ENCODE peak calls at places on chromosomes 2 and 18, in ten cellular contexts. T is uterus; L is IMR-90; I is adipocyte; Z is MM.1S; E is Peyer's patch; C is breast epithelium; P is mammary epithelial cell; G is CD8-positive, alpha-beta memory T cell; D is CD4-positive, CD25-positive, alpha-beta regulatory T cell. U is an unnamed sample. For H3K4me1 and H3K27me3, the result is how much of the 10 kb centered on the place peaks cover.

GRCh38 chr2:36670881-36671595 is 25.5 kb upstream of the VIT start:
- DNase-seq in T (no peak), L (peak), I (no peak), Z (no peak), E (no peak), C (no peak), P (no peak), G (no peak), D (no peak), U (no peak)

GRCh38 chr2:112031473-112031872 is 23.6 kb upstream of the TMEM87B start:
- DNase-seq in T (no peak), L (no peak), I (peak), Z (peak), E (no peak), C (no peak), P (no peak), G (no peak), D (no peak), U (no peak)

GRCh38 chr2:41759880-41760279 is 287.9 kb upstream of the PKDCC start:
- DNase-seq in T (no peak), L (no peak), I (no peak), Z (no peak), E (no peak), C (no peak), P (no peak), G (no peak), D (no peak), U (no peak)

GRCh38 chr18:79943608-79944125 is 7.8 kb downstream of the SLC66A2 start:
- DNase-seq in T (no peak), L (no peak), I (no peak), Z (no peak), E (peak), C (peak), P (no peak), G (no peak), D (no peak), U (peak)

GRCh38 chr2:118148133-118148532 is 59.9 kb downstream of the INSIG2 start:
- DNase-seq in T (no peak), L (no peak), I (no peak), Z (no peak), E (no peak), C (no peak), P (no peak), G (no peak), D (no peak), U (no peak)

GRCh38 chr2:56812432-56812831 is 628.6 kb downstream of the CCDC85A start:
- DNase-seq in T (no peak), L (no peak), I (peak), Z (no peak), E (no peak), C (no peak), P (peak), G (no peak), D (no peak), U (no peak)

GRCh38 chr2:112254466-112255240 is at the start of gene ZC3H8:
- DNase-seq in T (peak), L (peak), I (peak), Z (peak), E (peak), C (peak), P (peak), G (peak), D (peak), U (peak)

GRCh38 chr2:215542690-215543089 is 106.8 kb upstream of the FN1 start:
- DNase-seq in T (no peak), L (no peak), I (peak), Z (no peak), E (no peak), C (no peak), P (no peak), G (no peak), D (no peak), U (no peak)

GRCh38 chr2:201926071-201926470 is 107.6 kb upstream of the FZD7 start:
- DNase-seq in T (no peak), L (no peak), I (peak), Z (no peak), E (no peak), C (no peak), P (no peak), G (no peak), D (no peak), U (no peak)

GRCh38 chr2:159200498-159200897 is 86.0 kb downstream of the WDSUB1 start:
- DNase-seq in T (peak), L (peak), I (peak), Z (no peak), E (no peak), C (no peak), P (no peak), G (no peak), D (no peak), U (no peak)

GRCh38 chr2:59693176-59693959 is 860.1 kb downstream of the BCL11A start:
- DNase-seq in T (no peak), L (no peak), I (no peak), Z (no peak), E (no peak), C (no peak), P (no peak), G (no peak), D (no peak), U (no peak)

GRCh38 chr2:37770797-37771196 is 99.4 kb upstream of the CDC42EP3 start:
- DNase-seq in T (no peak), L (peak), I (no peak), Z (no peak), E (no peak), C (no peak), P (no peak), G (no peak), D (no peak), U (no peak)

GRCh38 chr2:187581125-187581896 is 27.1 kb upstream of the TFPI start:
- DNase-seq in T (no peak), L (peak), I (peak), Z (peak), E (no peak), C (no peak), P (peak), G (no peak), D (peak), U (no peak)

GRCh38 chr2:9735335-9735734 is 104.5 kb upstream of the YWHAQ start:
- DNase-seq in T (no peak), L (no peak), I (no peak), Z (no peak), E (no peak), C (no peak), P (peak), G (no peak), D (no peak), U (no peak)

GRCh38 chr2:143321994-143322393 is 192.8 kb downstream of the ARHGAP15 start:
- DNase-seq in T (no peak), L (no peak), I (no peak), Z (no peak), E (no peak), C (no peak), P (peak), G (no peak), D (no peak), U (no peak)

GRCh38 chr18:9787126-9787525 is 79.0 kb downstream of the RAB31 start:
- DNase-seq in T (no peak), L (peak), I (no peak), Z (no peak), E (no peak), C (no peak), P (peak), G (no peak), D (no peak), U (no peak)

GRCh38 chr2:20543579-20543887 is 96.7 kb downstream of the RHOB start:
- DNase-seq in T (no peak), L (peak), I (no peak), Z (no peak), E (no peak), C (no peak), P (no peak), G (no peak), D (no peak), U (no peak)

GRCh38 chr2:86031606-86032005 is 74.1 kb downstream of the POLR1A start:
- DNase-seq in T (no peak), L (no peak), I (no peak), Z (no peak), E (no peak), C (no peak), P (no peak), G (no peak), D (no peak), U (no peak)

GRCh38 chr18:8747440-8747937 is 42.1 kb downstream of the MTCL1 start:
- DNase-seq in T (no peak), L (peak), I (peak), Z (no peak), E (no peak), C (no peak), P (no peak), G (no peak), D (no peak), U (no peak)

GRCh38 chr18:49591271-49591670 is 29.4 kb downstream of the LIPG start:
- DNase-seq in T (no peak), L (no peak), I (no peak), Z (no peak), E (no peak), C (no peak), P (no peak), G (no peak), D (no peak), U (no peak)

GRCh38 chr18:22674300-22674699 is 256.6 kb upstream of the CTAGE1 start:
- DNase-seq in T (no peak), L (peak), I (peak), Z (no peak), E (no peak), C (no peak), P (peak), G (no peak), D (no peak), U (no peak)

GRCh38 chr2:42872736-42873135 is 80.4 kb upstream of the HAAO start:
- DNase-seq in T (peak), L (no peak), I (peak), Z (no peak), E (no peak), C (no peak), P (no peak), G (no peak), D (no peak), U (no peak)

GRCh38 chr2:48890732-48891131 is 135.2 kb upstream of the LHCGR start:
- DNase-seq in T (no peak), L (no peak), I (no peak), Z (no peak), E (no peak), C (no peak), P (no peak), G (no peak), D (no peak), U (no peak)

GRCh38 chr2:150449856-150450255 is 37.6 kb downstream of the RND3 start:
- DNase-seq in T (no peak), L (no peak), I (no peak), Z (no peak), E (no peak), C (no peak), P (peak), G (no peak), D (no peak), U (no peak)

GRCh38 chr2:233960203-233960602 is 43.0 kb downstream of the TRPM8 start:
- DNase-seq in T (no peak), L (no peak), I (no peak), Z (no peak), E (no peak), C (no peak), P (no peak), G (no peak), D (no peak), U (no peak)

GRCh38 chr2:66095820-66096219 is 339.1 kb upstream of the MEIS1 start:
- DNase-seq in T (no peak), L (no peak), I (no peak), Z (no peak), E (no peak), C (no peak), P (no peak), G (no peak), D (no peak), U (no peak)

GRCh38 chr2:128373346-128374000 is 54.8 kb upstream of the HS6ST1 start:
- DNase-seq in T (peak), L (no peak), I (no peak), Z (no peak), E (peak), C (peak), P (peak), G (no peak), D (no peak), U (no peak)

GRCh38 chr2:128374001-128374710 is 55.5 kb upstream of the HS6ST1 start:
- DNase-seq in T (peak), L (peak), I (peak), Z (no peak), E (peak), C (peak), P (peak), G (no peak), D (no peak), U (peak)

GRCh38 chr2:128371248-128371630 is 52.6 kb upstream of the HS6ST1 start:
- DNase-seq in T (no peak), L (no peak), I (no peak), Z (no peak), E (no peak), C (no peak), P (no peak), G (no peak), D (no peak), U (no peak)

GRCh38 chr2:128371648-128372345 is 53.1 kb upstream of the HS6ST1 start:
- DNase-seq in T (no peak), L (no peak), I (no peak), Z (peak), E (peak), C (no peak), P (no peak), G (no peak), D (no peak), U (no peak)

GRCh38 chr2:128372621-128373341 is 54.1 kb upstream of the HS6ST1 start:
- DNase-seq in T (no peak), L (no peak), I (no peak), Z (no peak), E (peak), C (peak), P (no peak), G (peak), D (no peak), U (no peak)
- H3K4me1 ChIP-seq in T (under half), L (under half), I (under half), Z (under half), E (under half), C (under half), P (half or more), G (under half), D (under half), U (under half)

DNA sequence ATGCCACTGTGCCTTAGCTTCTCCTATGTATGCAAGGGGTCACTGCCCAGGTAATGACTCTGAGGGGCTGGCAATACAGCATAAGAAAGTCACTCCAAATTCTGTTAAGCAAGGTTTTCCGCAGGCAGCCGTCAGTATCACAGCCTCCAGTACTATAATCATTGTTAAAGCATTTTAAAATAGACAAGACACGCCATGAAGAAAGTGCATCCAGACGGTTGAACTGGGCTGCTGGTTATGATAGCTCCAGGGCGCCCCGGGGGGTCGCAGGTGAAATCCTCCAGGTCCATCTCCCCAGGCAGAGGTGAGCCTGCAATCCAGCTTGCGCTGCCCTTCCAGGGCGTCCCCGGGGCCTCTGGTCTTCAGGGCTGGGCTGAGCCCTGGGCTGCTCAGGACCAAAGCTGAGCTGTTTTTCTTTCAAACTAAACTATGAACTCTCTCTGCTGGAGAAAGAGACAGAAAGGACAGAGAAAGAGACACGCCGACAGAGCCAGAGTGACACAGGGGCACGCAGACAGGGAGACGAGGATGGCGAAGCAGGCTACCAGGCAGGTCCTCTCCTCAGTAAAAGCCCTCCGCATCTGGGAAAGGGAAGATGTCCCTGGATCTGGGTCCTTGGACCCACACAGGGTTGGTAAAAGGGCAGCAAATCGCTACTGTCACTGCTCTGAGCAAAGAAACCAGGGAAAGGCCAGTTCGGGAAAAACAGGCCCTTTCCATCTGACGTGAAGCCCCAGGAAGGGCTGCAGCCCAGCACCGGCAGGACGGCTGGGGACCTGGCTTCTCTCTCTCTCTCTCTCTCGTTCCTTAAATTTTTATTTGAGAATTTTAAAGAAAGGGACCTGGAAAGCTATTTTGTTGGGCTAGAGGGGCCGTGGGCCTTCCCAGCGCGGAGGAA is 2.1 kb upstream of the TWIST2 start:
- DNase-seq in T (no peak), L (no peak), I (peak), Z (no peak), E (no peak), C (no peak), P (no peak), G (no peak), D (no peak), U (no peak)
- H3K27me3 ChIP-seq in T (under half), L (under half), I (under half), Z (under half), E (under half), C (under half), P (under half), G (under half), D (under half), U (half or more)

GRCh38 chr2:160428425-160428763 is 65.2 kb downstream of the RBMS1 start:
- DNase-seq in T (no peak), L (no peak), I (no peak), Z (no peak), E (no peak), C (no peak), P (no peak), G (no peak), D (no peak), U (no peak)
- H3K4me3 ChIP-seq in T (peak), L (no peak), I (peak), Z (peak), E (no peak), C (no peak), P (no peak), G (peak), D (peak), U (peak)

DNA sequence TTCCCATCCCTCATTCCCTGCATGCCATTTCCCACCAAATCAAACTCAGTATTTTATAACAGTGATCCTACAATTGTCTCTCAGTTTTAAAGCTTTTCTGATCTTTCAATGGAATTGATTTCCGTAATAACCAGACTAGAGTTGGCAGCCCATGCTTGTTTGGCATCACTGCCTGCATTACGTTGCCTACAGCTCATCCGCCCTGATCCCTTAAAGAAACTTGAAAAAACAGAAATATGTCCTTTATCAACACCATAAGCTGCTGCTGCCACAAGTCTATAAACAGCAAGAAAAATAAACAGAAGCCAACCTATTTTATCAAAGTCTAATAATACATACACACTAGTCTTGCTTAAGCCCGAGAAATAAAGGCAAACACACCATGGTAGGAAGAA is 331.0 kb downstream of the METTL4 start:
- DNase-seq in T (no peak), L (peak), I (peak), Z (no peak), E (no peak), C (no peak), P (no peak), G (no peak), D (no peak), U (no peak)
- H3K4me1 ChIP-seq in T (under half), L (under half), I (under half), Z (under half), E (under half), C (under half), P (under half), G (under half), D (under half), U (under half)

GRCh38 chr2:8455236-8456148 is 226.4 kb upstream of the ID2 start:
- DNase-seq in T (no peak), L (no peak), I (no peak), Z (no peak), E (no peak), C (no peak), P (no peak), G (no peak), D (no peak), U (no peak)
- H3K27me3 ChIP-seq in T (under half), L (under half), I (under half), Z (under half), E (under half), C (under half), P (under half), G (under half), D (under half), U (under half)

GRCh38 chr2:53535234-53535867 is 232.3 kb upstream of the CHAC2 start:
- DNase-seq in T (no peak), L (no peak), I (no peak), Z (no peak), E (no peak), C (no peak), P (no peak), G (no peak), D (no peak), U (no peak)
- H3K4me3 ChIP-seq in T (no peak), L (no peak), I (no peak), Z (no peak), E (no peak), C (no peak), P (no peak), G (no peak), D (no peak), U (no peak)

GRCh38 chr2:182064024-182064880 is 78.6 kb downstream of the PPP1R1C start:
- DNase-seq in T (peak), L (peak), I (peak), Z (no peak), E (no peak), C (no peak), P (no peak), G (no peak), D (no peak), U (no peak)

GRCh38 chr2:182068811-182069210 is 83.2 kb downstream of the PPP1R1C start:
- DNase-seq in T (no peak), L (no peak), I (no peak), Z (no peak), E (no peak), C (no peak), P (no peak), G (no peak), D (no peak), U (no peak)

GRCh38 chr2:182066439-182067061 is 80.9 kb downstream of the PPP1R1C start:
- DNase-seq in T (no peak), L (peak), I (peak), Z (no peak), E (no peak), C (no peak), P (peak), G (no peak), D (no peak), U (no peak)

GRCh38 chr2:182069416-182069815 is 83.8 kb downstream of the PPP1R1C start:
- DNase-seq in T (no peak), L (no peak), I (no peak), Z (no peak), E (no peak), C (no peak), P (no peak), G (no peak), D (no peak), U (no peak)

GRCh38 chr2:182067393-182067792 is 81.7 kb downstream of the PPP1R1C start:
- DNase-seq in T (no peak), L (no peak), I (no peak), Z (no peak), E (no peak), C (no peak), P (no peak), G (no peak), D (no peak), U (no peak)
- H3K4me1 ChIP-seq in T (under half), L (under half), I (half or more), Z (under half), E (under half), C (under half), P (under half), G (under half), D (under half), U (under half)

GRCh38 chr2:238838786-238839327 is 9.0 kb upstream of the TWIST2 start:
- DNase-seq in T (no peak), L (no peak), I (no peak), Z (no peak), E (no peak), C (no peak), P (no peak), G (no peak), D (no peak), U (no peak)
- H3K27me3 ChIP-seq in T (under half), L (under half), I (under half), Z (under half), E (under half), C (under half), P (under half), G (under half), D (under half), U (under half)

GRCh38 chr2:16330571-16331351 is 334.9 kb downstream of the CYRIA start:
- DNase-seq in T (no peak), L (no peak), I (no peak), Z (no peak), E (no peak), C (no peak), P (no peak), G (no peak), D (no peak), U (no peak)
- H3K4me3 ChIP-seq in T (no peak), L (no peak), I (no peak), Z (no peak), E (no peak), C (no peak), P (no peak), G (no peak), D (no peak), U (no peak)